ENCODE peak calls at places on chromosomes 7 and 10, in seven cellular contexts. J is transverse colon; K is IMR-90; D is CD8-positive, alpha-beta memory T cell; O is MM.1S; R is colonic mucosa; B is kidney. P is an unnamed sample.

GRCh38 chr7:87032604-87033003 is 26.9 kb downstream of the ELAPOR2 start:
- DNase-seq in J (no peak), D (no peak), K (no peak), B (no peak), O (no peak), R (no peak), P (no peak)

GRCh38 chr10:57874810-57875209 is 392.9 kb downstream of the IPMK start:
- DNase-seq in O (peak; percentile 98), B (no peak), D (no peak), R (no peak), K (no peak), J (no peak), P (no peak)

GRCh38 chr7:25894902-25895791 is 256.9 kb upstream of the NFE2L3 start:
- DNase-seq in K (peak; percentile 2), R (peak; percentile 83), J (peak; percentile 85), O (peak; percentile 68), B (peak; percentile 86), D (peak; percentile 46), P (peak; percentile 62)

GRCh38 chr10:86348321-86349210 is 18.0 kb downstream of the GRID1 start:
- DNase-seq in D (no peak), B (peak; percentile 57), O (no peak), J (no peak), R (no peak), K (no peak), P (no peak)

GRCh38 chr7:123319911-123320310 is 120.1 kb upstream of the SLC13A1 start:
- DNase-seq in R (no peak), B (no peak), J (no peak), D (no peak), K (no peak), O (no peak), P (no peak)

GRCh38 chr10:52923520-52923919 is 150.9 kb upstream of the MBL2 start:
- DNase-seq in J (no peak), O (no peak), K (no peak), B (no peak), R (no peak), D (no peak), P (no peak)

GRCh38 chr10:66837990-66838389 is 87.8 kb upstream of the LRRTM3 start:
- DNase-seq in R (no peak), D (no peak), K (peak; percentile 61), J (no peak), B (no peak), O (no peak), P (no peak)

GRCh38 chr10:77881636-77882035 is 44.9 kb downstream of the DLG5 start:
- DNase-seq in O (no peak), B (no peak), D (no peak), J (no peak), K (no peak), R (no peak), P (peak; percentile 37)

DNA sequence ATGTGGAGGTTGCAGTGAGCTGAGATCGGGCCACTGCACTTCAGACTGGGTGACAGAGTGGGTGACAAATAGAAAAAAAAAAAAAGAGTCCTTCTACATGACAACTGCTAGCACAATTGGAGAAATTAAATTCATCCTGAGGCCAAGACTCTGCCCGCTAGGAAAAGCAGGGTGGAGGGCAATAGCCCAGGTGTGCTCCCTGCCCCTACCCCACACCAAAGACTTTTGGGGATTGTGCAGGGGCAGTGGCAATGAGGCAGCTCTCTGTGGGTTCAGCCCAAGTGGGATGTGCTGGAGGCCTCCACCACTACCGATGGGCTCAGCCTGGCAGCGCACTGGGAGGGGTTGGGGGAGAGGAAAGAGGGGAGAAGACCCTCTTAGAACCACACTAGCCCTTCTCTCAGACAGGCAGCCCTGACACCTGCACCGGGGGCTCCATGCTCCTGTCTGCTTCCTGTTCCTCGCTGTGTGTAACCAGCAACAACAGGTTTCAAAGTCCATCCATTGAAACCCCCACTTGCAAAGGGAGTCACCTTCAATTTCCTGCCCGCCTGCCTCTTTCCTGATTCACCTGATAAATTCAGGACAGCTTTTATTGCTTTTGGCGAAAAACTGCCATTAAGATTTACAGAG is 61.1 kb downstream of the TMEM209 start:
- DNase-seq in K (no peak), J (peak; percentile 50), R (peak; percentile 62), B (no peak), O (no peak), D (no peak), P (peak; percentile 58)
- H3K27ac ChIP-seq in K (no peak overlapping the region), J (peak overlapping the region; percentile 65), R (no peak overlapping the region), B (no peak overlapping the region), O (no peak overlapping the region), D (no peak overlapping the region), P (peak overlapping the region; percentile 88)

GRCh38 chr10:79246209-79246581 is 101.1 kb upstream of the PPIF start:
- DNase-seq in J (no peak), B (peak; percentile 86), D (no peak), O (no peak), R (no peak), K (no peak), P (no peak)
- H3K4me3 ChIP-seq in J (no peak overlapping the region), B (no peak overlapping the region), D (no peak overlapping the region), O (no peak overlapping the region), R (no peak overlapping the region), K (no peak overlapping the region), P (no peak overlapping the region)

GRCh38 chr7:155104913-155105312 is 34.8 kb downstream of the HTR5A start:
- DNase-seq in K (no peak), R (peak; percentile 37), B (no peak), O (no peak), D (no peak), J (peak; percentile 35), P (peak; percentile 7)

GRCh38 chr7:155106356-155106755 is 36.2 kb downstream of the HTR5A start:
- DNase-seq in J (no peak), O (no peak), K (no peak), R (no peak), B (no peak), D (no peak), P (no peak)

GRCh38 chr7:155107126-155107525 is 37.0 kb downstream of the HTR5A start:
- DNase-seq in O (no peak), B (no peak), J (no peak), K (no peak), R (no peak), D (no peak), P (no peak)

GRCh38 chr7:155108144-155108901 is 38.2 kb downstream of the HTR5A start:
- DNase-seq in K (no peak), D (no peak), O (no peak), B (no peak), R (no peak), J (no peak), P (no peak)
- H3K4me1 ChIP-seq in K (no peaks in the 10 kb centered on the region), D (no peaks in the 10 kb centered on the region), O (no peaks in the 10 kb centered on the region), B (peaks cover 6% of the 10 kb centered on the region), R (no peaks in the 10 kb centered on the region), J (no peaks in the 10 kb centered on the region), P (no peaks in the 10 kb centered on the region)

DNA sequence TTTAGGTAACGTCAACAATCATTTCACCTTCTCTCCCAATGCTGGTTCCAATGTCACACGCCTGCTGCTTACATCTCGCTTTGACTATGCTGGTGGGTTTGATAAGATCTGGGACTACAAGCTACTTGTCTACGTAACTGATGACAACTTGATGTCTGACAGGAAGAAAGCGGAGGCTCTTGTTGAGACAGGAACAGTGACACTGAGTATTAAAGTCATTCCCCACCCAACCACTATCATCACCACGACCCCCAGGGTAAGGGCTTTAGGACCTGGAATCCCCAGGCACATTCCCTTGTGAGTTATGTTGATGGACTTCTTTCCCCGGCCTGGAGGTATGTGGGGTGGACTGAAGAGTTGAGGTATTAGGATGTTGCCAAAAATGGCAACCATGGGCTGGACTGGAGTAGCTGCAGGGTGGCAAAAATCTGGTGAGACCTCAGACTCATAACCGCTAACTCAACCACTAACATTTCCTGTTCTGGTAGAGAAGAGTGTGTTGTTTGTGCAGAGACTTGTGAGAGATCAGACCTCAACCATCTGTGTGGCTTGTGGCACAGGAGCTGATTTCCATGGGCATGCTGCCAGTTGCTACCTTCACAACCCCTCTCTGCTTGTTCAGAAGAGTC is 59.2 kb downstream of the CDHR3 start:
- DNase-seq in B (no peak), O (peak; percentile 88), K (no peak), D (peak; percentile 90), R (no peak), J (peak; percentile 63), P (peak; percentile 29)
- H3K27ac ChIP-seq in B (no peak overlapping the region), O (no peak overlapping the region), K (no peak overlapping the region), D (peak overlapping the region; percentile 56), R (no peak overlapping the region), J (no peak overlapping the region), P (no peak overlapping the region)

DNA sequence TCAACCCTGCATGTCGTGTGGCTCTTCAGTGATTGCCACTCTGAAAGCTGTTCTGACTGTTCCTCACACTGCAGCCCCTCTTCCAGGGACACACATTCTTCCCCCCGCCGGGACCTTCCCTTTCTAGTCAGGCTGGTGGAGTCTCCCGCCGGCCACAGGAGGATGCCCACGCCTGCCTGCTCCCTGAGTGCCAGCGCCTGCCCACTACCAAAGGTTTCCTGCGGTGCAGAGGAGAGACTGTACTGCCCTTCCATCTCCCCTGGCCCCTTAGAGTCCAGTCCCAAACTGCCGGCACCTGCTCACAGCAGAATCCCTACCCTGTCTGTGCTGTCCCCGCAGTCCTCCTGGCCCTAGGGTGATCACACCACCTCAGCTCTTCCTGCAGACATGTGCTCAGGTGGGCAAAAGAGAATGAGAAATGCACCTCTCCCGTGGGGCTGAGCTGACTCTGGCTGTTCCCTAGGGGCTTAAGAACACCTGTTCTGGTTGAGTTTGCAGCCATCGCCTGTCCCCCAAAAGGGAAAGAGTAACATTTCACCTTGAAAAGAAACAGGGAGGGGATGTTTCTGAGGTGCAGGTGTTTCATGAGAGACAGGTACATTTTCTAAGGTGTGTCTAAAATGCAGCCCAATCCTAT is 1.4 kb downstream of the PODXL start:
- DNase-seq in J (no peak), O (no peak), K (no peak), D (no peak), B (no peak), R (no peak), P (no peak)
- H3K4me3 ChIP-seq in J (no peak overlapping the region), O (peak overlapping the region; percentile 89), K (no peak overlapping the region), D (peak overlapping the region; percentile 50), B (peak overlapping the region; percentile 69), R (peak overlapping the region; percentile 69), P (no peak overlapping the region)

GRCh38 chr10:116888380-116889055 is 39.2 kb downstream of the ENO4 start:
- DNase-seq in R (peak; percentile 62), K (peak; percentile 89), D (no peak), O (no peak), B (no peak), J (peak; percentile 63), P (peak; percentile 72)

GRCh38 chr10:116886772-116887171 is 37.5 kb downstream of the ENO4 start:
- DNase-seq in D (no peak), O (no peak), J (no peak), R (no peak), K (no peak), B (no peak), P (no peak)

GRCh38 chr10:116891208-116891607 is 41.9 kb downstream of the ENO4 start:
- DNase-seq in J (peak; percentile 67), B (no peak), D (no peak), K (peak; percentile 94), O (no peak), R (peak; percentile 61), P (no peak)

GRCh38 chr10:116892873-116893685 is 43.8 kb downstream of the ENO4 start:
- DNase-seq in D (no peak), K (no peak), J (no peak), B (no peak), R (no peak), O (no peak), P (no peak)

GRCh38 chr10:116889066-116889465 is 39.8 kb downstream of the ENO4 start:
- DNase-seq in K (no peak), D (no peak), B (no peak), R (no peak), J (no peak), O (no peak), P (no peak)
- H3K4me1 ChIP-seq in K (peaks cover 7% of the 10 kb centered on the region), D (no peaks in the 10 kb centered on the region), B (peaks cover 6% of the 10 kb centered on the region), R (no peaks in the 10 kb centered on the region), J (peaks cover 10% of the 10 kb centered on the region), O (no peaks in the 10 kb centered on the region), P (no peaks in the 10 kb centered on the region)

P was measured in small intestine.